ENCODE peak calls at places on chromosomes 13 and 19, in nine cellular contexts. J, Q, A, V, C, E, O, N and U are unnamed samples.

GRCh38 chr19:45528744-45529453 is 21.6 kb downstream of the VASP start:
- DNase-seq in J (no peak), Q (peak; percentile 33), A (no peak), V (peak; percentile 58), C (peak; percentile 74), E (no peak), O (no peak), N (no peak), U (no peak)

GRCh38 chr13:27338816-27339215 is 68.2 kb downstream of the RASL11A start:
- DNase-seq in J (no peak), Q (no peak), A (no peak), V (no peak), C (no peak), E (peak; percentile 33), O (no peak), N (no peak), U (no peak)

GRCh38 chr13:20288561-20288960 is 56.4 kb upstream of the GJB6 start:
- DNase-seq in J (no peak), Q (no peak), A (no peak), V (no peak), C (no peak), E (no peak), O (no peak), N (no peak), U (no peak)

GRCh38 chr13:38002596-38002995 is 133.0 kb upstream of the TRPC4 start:
- DNase-seq in J (no peak), Q (peak; percentile 52), A (no peak), V (no peak), C (no peak), E (no peak), O (no peak), N (no peak), U (no peak)

GRCh38 chr13:49836516-49836915 is 44.0 kb upstream of the KPNA3 start:
- DNase-seq in J (no peak), Q (no peak), A (no peak), V (no peak), C (no peak), E (no peak), O (no peak), N (no peak), U (no peak)

GRCh38 chr13:67827992-67828391 is 597.9 kb upstream of the PCDH9 start:
- DNase-seq in J (peak; percentile 28), Q (no peak), A (no peak), V (no peak), C (no peak), E (no peak), O (no peak), N (no peak), U (no peak)

GRCh38 chr19:56080669-56081401 is 40.3 kb downstream of the ZNF787 start:
- DNase-seq in J (no peak), Q (no peak), A (peak; percentile 85), V (peak; percentile 82), C (peak; percentile 90), E (peak; percentile 89), O (peak; percentile 54), N (peak; percentile 51), U (peak; percentile 81)

GRCh38 chr13:85286081-85286480 is 513.1 kb downstream of the SLITRK6 start:
- DNase-seq in J (no peak), Q (no peak), A (no peak), V (no peak), C (no peak), E (no peak), O (no peak), N (no peak), U (no peak)

GRCh38 chr13:112066624-112067004 is 335 bp upstream of the SOX1 start:
- DNase-seq in J (no peak), Q (no peak), A (no peak), V (peak; percentile 74), C (no peak), E (peak; percentile 95), O (no peak), N (peak; percentile 55), U (peak; percentile 78)

GRCh38 chr19:11659612-11660011 is 62.3 kb downstream of the ZNF627 start:
- DNase-seq in J (no peak), Q (no peak), A (peak; percentile 26), V (no peak), C (no peak), E (no peak), O (no peak), N (no peak), U (no peak)

GRCh38 chr19:8482696-8483095 is 19.7 kb downstream of the PRAM1 start:
- DNase-seq in J (no peak), Q (no peak), A (no peak), V (no peak), C (no peak), E (no peak), O (no peak), N (no peak), U (no peak)

GRCh38 chr13:106560791-106561190 is 7.1 kb downstream of the ARGLU1 start:
- DNase-seq in J (no peak), Q (no peak), A (no peak), V (no peak), C (no peak), E (no peak), O (no peak), N (no peak), U (no peak)

GRCh38 chr13:109699628-109700071 is 86.7 kb downstream of the IRS2 start:
- DNase-seq in J (no peak), Q (no peak), A (no peak), V (no peak), C (no peak), E (no peak), O (no peak), N (no peak), U (no peak)

GRCh38 chr13:20053016-20053415 is 94.5 kb downstream of the ZMYM2 start:
- DNase-seq in J (no peak), Q (no peak), A (peak; percentile 6), V (no peak), C (no peak), E (no peak), O (no peak), N (no peak), U (no peak)

GRCh38 chr19:48121909-48122371 is 11.3 kb upstream of the PLA2G4C start:
- DNase-seq in J (no peak), Q (no peak), A (peak; percentile 43), V (no peak), C (no peak), E (peak; percentile 72), O (no peak), N (no peak), U (no peak)

GRCh38 chr13:99425485-99426341 is 75.6 kb upstream of the TM9SF2 start:
- DNase-seq in J (no peak), Q (no peak), A (no peak), V (no peak), C (no peak), E (no peak), O (no peak), N (no peak), U (no peak)

GRCh38 chr19:13652810-13653590 is 111.3 kb upstream of the MRI1 start:
- DNase-seq in J (no peak), Q (no peak), A (no peak), V (no peak), C (no peak), E (peak; percentile 9), O (no peak), N (no peak), U (no peak)

GRCh38 chr13:30142502-30143211 is 164.7 kb downstream of the KATNAL1 start:
- DNase-seq in J (peak; percentile 73), Q (no peak), A (peak; percentile 98), V (peak; percentile 60), C (no peak), E (peak; percentile 93), O (peak; percentile 68), N (no peak), U (no peak)

GRCh38 chr19:18194554-18195238 is 1.7 kb downstream of the MPV17L2 start:
- DNase-seq in J (no peak), Q (no peak), A (no peak), V (peak; percentile 66), C (peak; percentile 72), E (peak; percentile 37), O (no peak), N (no peak), U (no peak)

GRCh38 chr13:51148223-51148951 is 37.3 kb upstream of the C13orf42 start:
- DNase-seq in J (no peak), Q (no peak), A (no peak), V (no peak), C (no peak), E (peak; percentile 8), O (no peak), N (no peak), U (no peak)

GRCh38 chr13:44739120-44739519 is 163.0 kb upstream of the TSC22D1 start:
- DNase-seq in J (no peak), Q (no peak), A (no peak), V (no peak), C (no peak), E (no peak), O (no peak), N (no peak), U (no peak)

GRCh38 chr13:109998808-109999528 is 212.6 kb upstream of the IRS2 start:
- DNase-seq in J (no peak), Q (no peak), A (peak; percentile 87), V (no peak), C (no peak), E (peak; percentile 80), O (peak; percentile 86), N (no peak), U (no peak)

GRCh38 chr13:100275746-100276145 is 186.9 kb downstream of the PCCA start:
- DNase-seq in J (no peak), Q (no peak), A (no peak), V (no peak), C (no peak), E (no peak), O (no peak), N (no peak), U (no peak)

GRCh38 chr19:39599116-39599515 is 3.2 kb upstream of the LGALS13 start:
- DNase-seq in J (no peak), Q (no peak), A (peak; percentile 50), V (no peak), C (no peak), E (peak; percentile 38), O (no peak), N (no peak), U (no peak)

GRCh38 chr19:16268676-16269319 is 55.8 kb upstream of the KLF2 start:
- DNase-seq in J (no peak), Q (no peak), A (no peak), V (no peak), C (no peak), E (no peak), O (no peak), N (no peak), U (no peak)

GRCh38 chr13:40446365-40446764 is 220.1 kb downstream of the FOXO1 start:
- DNase-seq in J (peak; percentile 14), Q (no peak), A (peak; percentile 61), V (no peak), C (no peak), E (peak; percentile 76), O (no peak), N (no peak), U (no peak)

GRCh38 chr13:66618702-66619101 is 611.4 kb downstream of the PCDH9 start:
- DNase-seq in J (no peak), Q (no peak), A (peak; percentile 64), V (no peak), C (no peak), E (no peak), O (peak; percentile 7), N (no peak), U (no peak)